ENCODE peak calls at places on chromosomes 3 and 15, in eight cellular contexts. F, D, K, H, V, J, R and O are unnamed samples.
A peak's percentile ranks its signal among the peaks of the same experiment; 100 is the strongest.

GRCh38 chr3:12149029-12149428 is 9.7 kb downstream of the TIMP4 start:
- DNase-seq in F (no peak), D (no peak), K (no peak), H (no peak), V (no peak), J (no peak), R (no peak), O (no peak)

GRCh38 chr3:136604961-136605360 is 147.2 kb downstream of the STAG1 start:
- DNase-seq in F (no peak), D (no peak), K (no peak), H (no peak), V (no peak), J (no peak), R (no peak), O (no peak)

GRCh38 chr3:146326875-146327543 is 76.1 kb upstream of the PLSCR4 start:
- DNase-seq in F (no peak), D (no peak), K (peak; percentile 26), H (peak; percentile 33), V (no peak), J (no peak), R (peak; percentile 56), O (peak; percentile 9)

GRCh38 chr15:29054171-29055045 is 168.6 kb downstream of the APBA2 start:
- DNase-seq in F (no peak), D (no peak), K (no peak), H (no peak), V (no peak), J (no peak), R (no peak), O (no peak)

GRCh38 chr3:128273841-128274573 is 120.7 kb downstream of the EEFSEC start:
- DNase-seq in F (no peak), D (no peak), K (no peak), H (no peak), V (no peak), J (no peak), R (no peak), O (no peak)

GRCh38 chr3:134666466-134666865 is 15.6 kb upstream of the KY start:
- DNase-seq in F (no peak), D (no peak), K (no peak), H (peak; percentile 28), V (no peak), J (no peak), R (no peak), O (no peak)

GRCh38 chr15:77959094-77959879 is 118.2 kb downstream of the TBC1D2B start:
- DNase-seq in F (peak; percentile 78), D (peak; percentile 13), K (no peak), H (peak; percentile 83), V (peak; percentile 89), J (peak; percentile 86), R (peak; percentile 89), O (no peak)

GRCh38 chr3:193605876-193606275 is 12.9 kb downstream of the OPA1 start:
- DNase-seq in F (peak; percentile 67), D (no peak), K (no peak), H (peak; percentile 72), V (peak; percentile 28), J (peak; percentile 72), R (peak; percentile 82), O (no peak)

GRCh38 chr15:52464040-52464439 is 64.6 kb downstream of the MYO5A start:
- DNase-seq in F (no peak), D (no peak), K (no peak), H (no peak), V (no peak), J (no peak), R (no peak), O (no peak)

GRCh38 chr15:52466716-52467115 is 62.0 kb downstream of the MYO5A start:
- DNase-seq in F (no peak), D (no peak), K (no peak), H (no peak), V (no peak), J (no peak), R (no peak), O (no peak)

GRCh38 chr15:52463638-52464037 is 65.0 kb downstream of the MYO5A start:
- DNase-seq in F (no peak), D (no peak), K (no peak), H (no peak), V (no peak), J (no peak), R (no peak), O (no peak)

GRCh38 chr15:52464478-52464877 is 64.2 kb downstream of the MYO5A start:
- DNase-seq in F (no peak), D (peak; percentile 90), K (no peak), H (no peak), V (no peak), J (no peak), R (no peak), O (no peak)

GRCh38 chr15:52466134-52466701 is 62.5 kb downstream of the MYO5A start:
- DNase-seq in F (no peak), D (peak; percentile 97), K (no peak), H (peak; percentile 82), V (no peak), J (no peak), R (no peak), O (no peak)
- TF ChIP-seq CTCF in F (no peak), D (peak; percentile 66), K (no peak), H (peak; percentile 2), V (no peak), J (no peak), R (no peak), O (no peak)

DNA sequence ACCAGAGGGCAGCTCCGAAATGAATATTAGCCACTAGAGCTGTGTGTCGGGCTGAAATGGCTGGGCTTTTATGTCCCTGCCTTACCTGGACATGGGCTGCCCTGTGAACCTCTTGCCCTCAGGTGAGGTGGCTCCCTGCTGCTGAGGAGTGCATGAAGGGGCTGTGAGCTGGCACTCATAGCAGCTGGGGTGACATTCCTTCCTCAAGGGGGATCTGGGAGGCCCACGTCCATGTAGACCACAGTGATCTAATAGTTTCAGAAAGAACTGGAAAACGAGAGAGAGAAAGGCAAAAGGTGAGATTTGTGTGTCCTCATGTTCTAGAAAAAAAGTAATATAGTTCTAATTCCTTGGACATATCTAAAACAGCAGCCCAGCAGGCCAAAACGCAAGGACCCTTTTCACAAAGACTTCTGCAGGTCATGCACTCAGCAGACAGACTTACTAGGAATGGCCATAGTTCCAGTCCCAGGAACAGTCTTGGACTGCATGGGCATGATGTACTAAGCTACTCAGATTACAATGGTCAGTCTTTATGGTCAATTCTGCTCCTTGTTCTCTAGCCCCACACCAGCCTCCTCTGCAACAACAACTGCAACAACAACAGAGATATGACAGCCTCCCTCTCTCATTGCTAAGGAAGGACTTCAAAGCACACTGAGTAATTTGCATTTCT is 10.8 kb upstream of the SLC24A5 start:
- DNase-seq in F (no peak), D (no peak), K (no peak), H (no peak), V (no peak), J (no peak), R (no peak), O (no peak)
- TF ChIP-seq CTCF in F (no peak), D (no peak), K (no peak), H (no peak), V (no peak), J (no peak), R (no peak), O (no peak)

GRCh38 chr15:79635149-79635771 is 203.1 kb downstream of the MINAR1 start:
- DNase-seq in F (no peak), D (no peak), K (no peak), H (no peak), V (peak; percentile 22), J (no peak), R (peak; percentile 30), O (peak; percentile 36)
- TF ChIP-seq CTCF in F (no peak), D (no peak), K (no peak), H (no peak), V (no peak), J (no peak), R (no peak), O (no peak)

DNA sequence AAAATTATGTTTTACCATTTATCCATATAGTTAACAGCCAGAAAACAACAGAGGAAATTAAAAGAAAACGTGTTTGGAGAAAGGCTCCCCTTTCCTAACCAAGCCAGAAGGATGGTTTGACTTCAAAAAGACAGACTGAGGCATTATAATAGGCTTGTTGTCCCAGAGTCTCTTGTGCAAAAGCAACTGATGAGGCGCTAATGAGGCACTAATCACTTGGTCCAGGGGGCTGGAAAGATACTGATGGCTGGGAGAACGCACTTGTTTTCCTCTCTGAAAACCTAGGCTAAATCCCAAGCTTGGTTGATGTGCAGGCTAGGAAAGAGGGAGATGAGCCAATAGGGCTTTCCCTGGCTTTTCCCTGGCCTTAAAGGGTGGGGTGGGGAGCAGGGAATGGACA is 389.6 kb downstream of the NTRK3 start:
- DNase-seq in F (no peak), D (no peak), K (no peak), H (no peak), V (no peak), J (no peak), R (no peak), O (no peak)
- TF ChIP-seq CTCF in F (no peak), D (no peak), K (no peak), H (no peak), V (no peak), J (no peak), R (no peak), O (no peak)

DNA sequence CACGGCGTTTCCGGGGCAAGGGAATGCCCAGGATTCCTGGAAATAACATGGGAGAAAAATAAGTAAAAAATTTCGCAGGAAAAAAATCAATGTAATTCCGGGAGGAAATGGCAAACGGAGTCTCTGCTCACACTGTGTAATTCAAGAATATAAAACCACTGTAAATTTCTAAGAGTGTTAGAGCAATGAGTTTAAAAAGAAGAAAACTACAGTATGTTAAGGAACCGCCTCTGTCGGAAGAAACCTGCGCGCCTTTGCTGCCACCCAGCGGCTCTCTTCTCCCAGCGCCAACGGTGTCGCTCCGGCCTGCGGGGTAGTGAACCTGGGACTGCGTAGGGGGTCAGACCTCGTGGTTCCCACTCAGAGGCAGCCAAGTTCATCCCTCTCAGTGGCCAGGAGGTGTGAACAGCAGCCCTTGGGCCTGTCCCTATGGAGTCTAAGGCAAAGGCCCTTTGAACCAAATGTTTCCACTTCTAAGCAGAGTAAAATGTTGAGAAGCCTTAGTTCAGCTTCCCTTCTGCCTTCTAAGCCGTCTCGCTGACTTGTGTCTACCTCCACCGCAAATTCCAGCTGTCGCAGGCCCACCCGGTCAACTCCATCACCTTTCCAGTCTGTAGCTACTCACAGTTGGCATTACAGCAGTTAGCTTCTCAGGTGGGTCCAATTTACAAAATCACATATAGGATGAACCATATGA is 896 bp upstream of the RAB27A start:
- DNase-seq in F (peak; percentile 86), D (no peak), K (no peak), H (peak; percentile 88), V (peak; percentile 87), J (peak; percentile 83), R (peak; percentile 92), O (no peak)
- TF ChIP-seq CTCF in F (peak; percentile 97), D (peak; percentile 90), K (peak; percentile 91), H (peak; percentile 88), V (peak; percentile 57), J (peak; percentile 59), R (peak; percentile 96), O (peak; percentile 96)